ENCODE peak calls at places on chromosomes 5 and 9, in four cellular contexts. Y is neural progenitor cell, G is fibroblast of lung, U is H9. V is an unnamed sample.

GRCh38 chr9:126664893-126665695 is 51.4 kb downstream of the LMX1B start:
- DNase-seq in Y (peak; percentile 87), G (no peak), U (peak; percentile 83), V (peak; percentile 66)

GRCh38 chr5:170681013-170681433 is 102.5 kb upstream of the GABRP start:
- DNase-seq in Y (peak; percentile 90), G (peak; percentile 29), U (peak; percentile 83), V (peak; percentile 76)

GRCh38 chr5:35061216-35061615 is 13.5 kb upstream of the AGXT2 start:
- DNase-seq in Y (no peak), G (peak; percentile 56), U (no peak), V (no peak)

GRCh38 chr5:146365618-146366017 is 27.0 kb downstream of the POU4F3 start:
- DNase-seq in Y (peak; percentile 32), G (no peak), U (no peak), V (no peak)

GRCh38 chr5:134975078-134975715 is 7.5 kb downstream of the CATSPER3 start:
- DNase-seq in Y (no peak), G (peak; percentile 47), U (no peak), V (no peak)

GRCh38 chr5:181234455-181235306 is 9.0 kb downstream of the RACK1 start:
- DNase-seq in Y (no peak), G (no peak), U (peak; percentile 43), V (no peak)

GRCh38 chr9:38066907-38067610 is 2.0 kb downstream of the SHB start:
- DNase-seq in Y (peak; percentile 42), G (peak; percentile 46), U (no peak), V (peak; percentile 91)

GRCh38 chr5:68242743-68243142 is 27.2 kb downstream of the PIK3R1 start:
- DNase-seq in Y (no peak), G (peak; percentile 56), U (no peak), V (no peak)

GRCh38 chr9:78552802-78553201 is 255.9 kb downstream of the PSAT1 start:
- DNase-seq in Y (no peak), G (peak; percentile 40), U (no peak), V (no peak)

GRCh38 chr5:54902817-54903473 is 82.4 kb downstream of the ESM1 start:
- DNase-seq in Y (no peak), G (peak; percentile 78), U (no peak), V (no peak)

GRCh38 chr9:113711251-113711650 is 164.9 kb upstream of the ZNF618 start:
- DNase-seq in Y (no peak), G (no peak), U (no peak), V (no peak)

GRCh38 chr5:403995-404394 is 39.0 kb upstream of the EXOC3 start:
- DNase-seq in Y (no peak), G (no peak), U (no peak), V (no peak)

GRCh38 chr9:132857601-132858342 is 20.3 kb downstream of the AK8 start:
- DNase-seq in Y (peak; percentile 62), G (peak; percentile 40), U (peak; percentile 45), V (no peak)

GRCh38 chr5:153043876-153044275 is 446.6 kb upstream of the GRIA1 start:
- DNase-seq in Y (no peak), G (no peak), U (no peak), V (no peak)

GRCh38 chr9:130282000-130282700 is 16.6 kb downstream of the HMCN2 start:
- DNase-seq in Y (no peak), G (no peak), U (no peak), V (peak; percentile 77)

GRCh38 chr5:137752873-137753226 is 1.3 kb downstream of the HNRNPA0 start:
- DNase-seq in Y (no peak), G (peak; percentile 18), U (peak; percentile 36), V (no peak)

GRCh38 chr5:116035123-116035522 is 2.9 kb downstream of the ARL14EPL start:
- DNase-seq in Y (no peak), G (no peak), U (no peak), V (no peak)

GRCh38 chr5:116032991-116033390 is 719 bp downstream of the ARL14EPL start:
- DNase-seq in Y (no peak), G (no peak), U (no peak), V (no peak)

GRCh38 chr5:116042375-116042774 is 10.1 kb downstream of the ARL14EPL start:
- DNase-seq in Y (no peak), G (no peak), U (no peak), V (no peak)

GRCh38 chr5:116038817-116039216 is 6.5 kb downstream of the ARL14EPL start:
- DNase-seq in Y (no peak), G (no peak), U (no peak), V (no peak)

GRCh38 chr5:116037236-116037822 is 5.1 kb downstream of the ARL14EPL start:
- DNase-seq in Y (no peak), G (peak; percentile 28), U (no peak), V (no peak)
- TF ChIP-seq CTCF in Y (peak; percentile 20), G (peak; percentile 5), U (peak; percentile 40), V (no peak)

DNA sequence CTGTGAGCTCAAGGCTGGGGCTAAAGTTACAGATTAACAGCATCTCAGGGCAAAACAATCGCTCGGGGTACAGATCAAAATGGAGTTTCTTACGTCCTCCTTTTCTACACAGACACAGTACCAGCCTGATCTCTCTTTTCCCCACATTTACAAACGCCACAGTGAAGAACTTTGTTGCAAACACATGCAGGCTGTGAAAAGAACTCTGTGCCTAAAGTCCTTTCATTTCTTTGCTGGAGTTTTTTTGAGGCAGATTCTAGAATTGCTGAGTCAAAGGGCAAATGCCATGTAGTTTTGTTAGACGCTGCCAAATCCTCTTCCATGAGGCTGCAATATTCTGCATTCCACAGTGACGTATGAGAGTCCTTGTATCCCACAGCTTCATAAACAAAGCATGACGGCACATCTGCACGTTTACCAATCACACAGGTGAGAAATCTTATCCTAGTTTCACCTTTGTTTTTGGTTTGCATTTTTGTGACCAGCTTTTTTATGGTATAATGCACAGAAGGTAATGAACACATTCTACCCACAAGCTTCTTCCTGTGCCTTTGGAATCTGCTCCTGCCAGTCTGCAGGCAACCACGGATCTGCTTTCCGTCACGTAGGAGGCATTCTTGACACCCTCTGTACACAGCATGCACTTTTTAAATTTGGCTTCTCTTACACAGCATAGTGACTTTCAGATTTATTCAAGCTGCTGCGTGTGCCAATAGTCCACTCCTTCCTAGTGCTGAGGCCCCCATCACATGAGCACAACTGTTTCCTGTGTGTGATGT is 44.6 kb upstream of the LPCAT1 start:
- DNase-seq in Y (no peak), G (peak; percentile 93), U (no peak), V (no peak)
- H3K9ac ChIP-seq in Y (no peak overlapping the region), G (no peak overlapping the region), U (no peak overlapping the region), V (no peak overlapping the region)

GRCh38 chr5:76547242-76547890 is 75.8 kb downstream of the F2RL2 start:
- DNase-seq in Y (no peak), G (peak; percentile 3), U (no peak), V (no peak)

GRCh38 chr5:76544268-76544926 is 78.8 kb downstream of the F2RL2 start:
- DNase-seq in Y (peak; percentile 60), G (peak; percentile 12), U (peak; percentile 60), V (no peak)

GRCh38 chr5:76542887-76543690 is 80.1 kb downstream of the F2RL2 start:
- DNase-seq in Y (no peak), G (peak; percentile 40), U (no peak), V (peak; percentile 53)

GRCh38 chr5:76546497-76547102 is 76.6 kb downstream of the F2RL2 start:
- DNase-seq in Y (no peak), G (no peak), U (no peak), V (no peak)

DNA sequence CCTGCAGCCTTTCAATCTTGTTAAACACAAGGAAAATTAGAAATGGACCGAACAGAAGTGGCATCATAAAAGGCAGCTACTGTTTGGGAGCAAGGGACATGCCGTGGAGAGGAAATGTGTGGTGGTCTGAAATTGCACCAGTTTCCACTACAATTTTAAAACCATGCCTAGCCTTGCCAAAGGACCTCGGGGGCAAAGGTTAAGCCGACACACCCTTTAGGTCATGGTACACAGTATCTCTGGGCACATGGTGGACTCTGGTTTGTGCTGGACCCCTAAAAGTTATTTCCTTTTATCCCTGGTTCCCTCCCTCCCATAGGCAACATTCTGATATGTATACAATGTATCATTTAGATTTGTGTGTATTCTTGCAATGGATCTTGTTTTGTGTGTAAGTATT is 78.0 kb downstream of the F2RL2 start:
- DNase-seq in Y (no peak), G (no peak), U (no peak), V (no peak)
- H3K4me1 ChIP-seq in Y (no peaks in the 10 kb centered on the region), G (no peaks in the 10 kb centered on the region), U (peaks cover 11% of the 10 kb centered on the region), V (peaks cover 24% of the 10 kb centered on the region)

GRCh38 chr9:106557996-106558667 is 304.8 kb upstream of the ZNF462 start:
- DNase-seq in Y (no peak), G (no peak), U (no peak), V (peak; percentile 43)

DNA sequence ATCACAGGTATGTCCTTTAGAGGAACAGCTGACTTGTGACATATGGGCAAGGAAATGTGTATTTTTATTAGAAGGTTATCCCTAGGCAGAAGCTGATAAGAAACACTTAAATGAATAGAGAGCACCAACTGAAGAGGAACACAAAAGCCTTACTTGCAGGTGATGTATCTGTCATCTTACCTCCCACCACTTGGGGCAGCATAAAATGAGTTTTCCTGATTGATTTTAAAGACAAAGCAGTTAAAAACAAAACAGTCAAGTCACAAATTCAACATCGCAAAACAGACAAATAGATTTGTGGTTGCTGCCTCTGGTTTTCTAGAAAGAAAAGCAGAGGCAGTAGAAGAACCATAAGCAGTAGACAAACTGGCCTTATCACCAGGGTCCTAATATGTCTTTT is 302.4 kb upstream of the ZNF462 start:
- DNase-seq in Y (no peak), G (no peak), U (no peak), V (no peak)
- TF ChIP-seq CTCF in Y (peak; percentile 47), G (peak; percentile 6), U (peak; percentile 67), V (no peak)